ENCODE peak calls at places on chromosomes 7 and 10, in eight cellular contexts. Q is SK-N-SH, V is A549, S is IMR-90, H is HCT116, X is GM12878, Z is H1, P is HepG2. G is an unnamed sample.

GRCh38 chr10:49736564-49737113 is 25.5 kb downstream of the OGDHL start:
- DNase-seq in Q (peak), V (no peak), S (no peak), H (no peak), X (no peak), Z (no peak), P (no peak), G (no peak)

GRCh38 chr10:77074104-77074638 is 563.4 kb downstream of the KCNMA1 start:
- DNase-seq in Q (no peak), V (no peak), S (no peak), H (no peak), X (no peak), Z (no peak), P (no peak), G (no peak)

GRCh38 chr7:70580161-70580560 is 551.8 kb upstream of the GALNT17 start:
- DNase-seq in Q (no peak), V (no peak), S (no peak), H (no peak), X (no peak), Z (no peak), P (no peak), G (no peak)

GRCh38 chr7:107291434-107291833 is 122.6 kb downstream of the HBP1 start:
- DNase-seq in Q (no peak), V (no peak), S (no peak), H (no peak), X (no peak), Z (no peak), P (no peak), G (no peak)

GRCh38 chr7:134823400-134823799 is 44.0 kb downstream of the CALD1 start:
- DNase-seq in Q (no peak), V (no peak), S (peak), H (no peak), X (no peak), Z (no peak), P (no peak), G (no peak)

GRCh38 chr7:6533893-6534804 is 17.1 kb downstream of the GRID2IP start:
- DNase-seq in Q (no peak), V (no peak), S (no peak), H (no peak), X (peak), Z (no peak), P (no peak), G (no peak)

GRCh38 chr10:119370046-119370770 is 162.8 kb downstream of the GRK5 start:
- DNase-seq in Q (no peak), V (no peak), S (peak), H (no peak), X (no peak), Z (no peak), P (no peak), G (no peak)

GRCh38 chr7:151710646-151711434 is 166.1 kb downstream of the PRKAG2 start:
- DNase-seq in Q (no peak), V (no peak), S (no peak), H (no peak), X (no peak), Z (no peak), P (no peak), G (no peak)

GRCh38 chr10:100004805-100005510 is 4.8 kb downstream of the DNMBP start:
- DNase-seq in Q (no peak), V (no peak), S (no peak), H (no peak), X (no peak), Z (no peak), P (no peak), G (no peak)

DNA sequence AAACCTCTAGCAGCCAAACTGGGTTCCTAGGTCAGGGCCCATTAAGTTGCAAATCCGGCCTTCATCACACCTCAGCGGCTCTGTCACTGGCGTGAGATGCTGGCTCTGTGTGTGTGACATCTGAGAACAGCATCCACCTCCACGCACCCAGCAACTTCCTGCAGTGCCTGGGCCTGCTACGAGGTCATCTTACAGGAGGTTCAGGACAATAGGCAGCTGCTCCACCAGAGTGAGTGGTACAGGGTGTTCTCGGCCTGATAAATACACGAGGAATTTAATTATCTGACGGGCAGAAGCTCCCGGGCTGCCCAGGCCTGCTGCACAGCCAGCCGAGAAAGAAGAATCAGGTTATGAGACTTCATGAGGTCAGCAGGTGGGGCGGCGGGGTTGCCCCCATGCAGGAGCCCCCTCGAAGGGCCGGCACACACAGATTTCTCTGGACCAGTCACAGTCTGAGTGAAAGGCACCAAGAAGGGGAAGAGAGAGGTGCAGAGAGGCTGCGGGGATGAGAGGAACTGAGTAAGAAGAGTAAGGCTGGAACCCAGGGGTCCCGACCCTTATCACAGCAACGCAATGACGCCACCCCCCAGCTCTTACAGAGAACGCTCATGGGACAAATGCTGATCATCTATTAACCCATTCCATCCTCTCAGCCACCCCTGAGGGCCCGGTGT is 49.3 kb downstream of the CALML3 start:
- DNase-seq in Q (peak), V (no peak), S (peak), H (no peak), X (no peak), Z (no peak), P (no peak), G (no peak)
- TF ChIP-seq RAD21 in Q (peak), V (no peak), S (no peak), H (no peak), X (no peak), Z (no peak), P (no peak), G (no peak)

DNA sequence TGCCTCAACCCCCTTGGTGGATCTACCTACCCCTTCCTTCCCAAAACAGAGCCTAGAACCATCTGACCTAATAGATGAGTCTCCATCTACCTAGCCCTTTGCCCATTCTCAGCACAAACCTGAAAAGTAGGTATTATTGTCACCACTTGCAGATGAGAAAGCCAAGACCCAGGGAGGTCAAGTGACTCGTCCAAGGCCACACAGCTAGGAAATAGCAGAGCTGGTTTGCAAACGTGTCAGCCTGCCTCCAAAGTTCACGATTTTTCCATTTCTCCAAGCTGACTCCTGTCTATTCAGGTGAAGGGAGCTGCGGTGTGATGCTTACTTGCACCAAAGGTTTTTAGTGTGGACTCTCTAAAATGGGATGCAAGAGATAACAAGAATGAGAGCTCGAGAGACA is 131.1 kb downstream of the EMX2 start:
- DNase-seq in Q (no peak), V (no peak), S (no peak), H (no peak), X (no peak), Z (no peak), P (no peak), G (no peak)
- TF ChIP-seq RAD21 in Q (no peak), V (no peak), S (no peak), H (no peak), X (no peak), Z (no peak), P (no peak), G (no peak)

GRCh38 chr7:16548428-16548827 is 21.8 kb downstream of the LRRC72 start:
- DNase-seq in Q (no peak), V (no peak), S (no peak), H (no peak), X (no peak), Z (no peak), P (no peak), G (no peak)
- TF ChIP-seq RAD21 in Q (no peak), V (no peak), S (no peak), H (no peak), X (no peak), Z (no peak), P (no peak), G (no peak)

DNA sequence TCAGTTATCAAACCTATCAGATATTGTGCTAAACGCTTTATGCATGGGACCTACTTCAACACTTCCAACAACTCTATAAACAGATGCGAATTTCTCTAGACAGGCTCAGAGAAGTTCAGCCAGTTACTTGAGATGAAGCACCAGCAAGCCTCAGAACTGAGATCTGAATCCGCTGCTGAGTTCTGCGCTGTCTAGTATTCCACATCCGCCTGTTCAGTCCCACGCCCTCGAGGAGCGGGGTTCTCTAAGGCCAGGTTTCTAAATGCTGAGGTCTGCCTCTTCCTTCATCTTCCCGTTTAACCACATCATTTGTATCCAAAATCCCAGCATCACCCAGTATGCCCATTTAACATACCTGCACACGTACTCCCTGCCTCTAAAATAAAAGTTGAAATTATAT is 297.8 kb upstream of the ZNF32 start:
- DNase-seq in Q (no peak), V (no peak), S (no peak), H (no peak), X (no peak), Z (no peak), P (no peak), G (no peak)
- TF ChIP-seq RAD21 in Q (no peak), V (no peak), S (no peak), H (no peak), X (no peak), Z (no peak), P (no peak), G (no peak)

GRCh38 chr7:145031162-145031561 is 195.3 kb upstream of the TPK1 start:
- DNase-seq in Q (no peak), V (no peak), S (no peak), H (no peak), X (no peak), Z (no peak), P (no peak), G (no peak)

GRCh38 chr7:145030754-145031153 is 194.9 kb upstream of the TPK1 start:
- DNase-seq in Q (no peak), V (no peak), S (no peak), H (no peak), X (no peak), Z (no peak), P (no peak), G (no peak)
- TF ChIP-seq RAD21 in Q (no peak), V (no peak), S (no peak), H (no peak), X (no peak), Z (no peak), P (no peak), G (no peak)

DNA sequence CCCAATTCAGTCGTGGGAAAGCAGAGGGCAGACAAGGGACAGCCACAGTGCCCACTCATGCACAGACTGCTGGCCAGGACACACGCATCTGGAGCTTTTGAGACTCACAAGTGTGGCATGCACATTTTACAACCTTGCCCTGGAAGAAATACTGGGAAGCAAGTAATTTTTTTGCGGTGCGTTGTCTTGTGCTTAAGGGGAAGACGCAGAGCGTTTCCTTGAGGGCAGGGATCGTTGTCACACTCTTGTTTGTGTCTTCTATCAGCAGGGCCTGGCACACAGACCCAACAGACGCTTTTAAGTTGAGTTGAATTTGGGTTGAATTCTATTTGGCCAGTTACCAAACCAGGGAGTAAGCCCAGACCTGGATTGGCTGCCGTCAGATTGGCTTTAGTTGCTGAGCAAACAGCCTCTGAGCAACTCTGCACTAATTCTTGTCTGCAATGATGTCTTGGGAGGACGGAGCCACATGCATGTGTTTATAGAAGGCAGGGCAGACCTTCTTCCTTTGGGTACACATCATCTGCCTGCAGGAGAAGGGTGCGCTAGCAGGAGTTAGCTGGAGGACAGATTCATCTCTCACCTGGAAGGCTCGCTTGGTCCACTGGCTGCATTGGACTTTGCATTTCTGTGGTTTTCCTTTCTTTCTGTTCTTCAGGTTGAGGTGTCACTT is 38.4 kb downstream of the IL2RA start:
- DNase-seq in Q (no peak), V (no peak), S (no peak), H (no peak), X (no peak), Z (no peak), P (no peak), G (no peak)
- TF ChIP-seq RAD21 in Q (no peak), V (no peak), S (no peak), H (no peak), X (no peak), Z (no peak), P (no peak), G (no peak)

GRCh38 chr7:30845426-30846135 is 66.1 kb upstream of the AQP1 start:
- DNase-seq in Q (no peak), V (no peak), S (peak), H (no peak), X (no peak), Z (no peak), P (no peak), G (no peak)
- TF ChIP-seq RAD21 in Q (no peak), V (no peak), S (no peak), H (no peak), X (no peak), Z (no peak), P (no peak), G (no peak)